ENCODE peak calls at places on chromosome 19, in six cellular contexts. V is IMR-90, U is A549, H is GM12878, S is HepG2, D is K562. Y is an unnamed sample.

GRCh38 chr19:58374200-58374599 is 6.6 kb downstream of the ZNF837 start:
- DNase-seq in V (peak; percentile 32), U (no peak), H (no peak), S (no peak), D (no peak), Y (no peak)

GRCh38 chr19:33685541-33685940 is 63.8 kb downstream of the CHST8 start:
- DNase-seq in V (no peak), U (no peak), H (no peak), S (no peak), D (no peak), Y (no peak)

GRCh38 chr19:33052352-33052972 is 12.2 kb downstream of the RHPN2 start:
- DNase-seq in V (peak; percentile 54), U (peak; percentile 66), H (no peak), S (peak; percentile 60), D (no peak), Y (no peak)

GRCh38 chr19:33699754-33700407 is 78.1 kb downstream of the CHST8 start:
- DNase-seq in V (no peak), U (no peak), H (no peak), S (no peak), D (no peak), Y (no peak)

GRCh38 chr19:29576761-29577661 is 29.1 kb upstream of the POP4 start:
- DNase-seq in V (peak; percentile 47), U (no peak), H (peak; percentile 34), S (no peak), D (no peak), Y (no peak)

GRCh38 chr19:51716925-51717324 is 6.9 kb downstream of the HAS1 start:
- DNase-seq in V (no peak), U (no peak), H (no peak), S (no peak), D (no peak), Y (no peak)

GRCh38 chr19:46725859-46726393 is 9.0 kb upstream of the PRKD2 start:
- DNase-seq in V (no peak), U (no peak), H (no peak), S (no peak), D (no peak), Y (no peak)

GRCh38 chr19:32196690-32197420 is 148.6 kb upstream of the ZNF507 start:
- DNase-seq in V (no peak), U (no peak), H (no peak), S (no peak), D (no peak), Y (no peak)

GRCh38 chr19:54391589-54392061 is 23.6 kb upstream of the TTYH1 start:
- DNase-seq in V (no peak), U (peak; percentile 41), H (no peak), S (peak; percentile 21), D (no peak), Y (no peak)

GRCh38 chr19:3132971-3133792 is 2.7 kb upstream of the GNA15 start:
- DNase-seq in V (peak; percentile 21), U (no peak), H (peak; percentile 85), S (no peak), D (peak; percentile 74), Y (no peak)

GRCh38 chr19:29277107-29277506 is 64.2 kb upstream of the UQCRFS1 start:
- DNase-seq in V (no peak), U (peak; percentile 52), H (peak; percentile 19), S (no peak), D (no peak), Y (no peak)

GRCh38 chr19:5115771-5116202 is 146.9 kb downstream of the KDM4B start:
- DNase-seq in V (peak; percentile 17), U (no peak), H (no peak), S (peak; percentile 66), D (no peak), Y (no peak)

GRCh38 chr19:19997656-19998268 is 41.5 kb downstream of the ZNF682 start:
- DNase-seq in V (no peak), U (no peak), H (no peak), S (no peak), D (peak; percentile 17), Y (peak; percentile 6)

GRCh38 chr19:40284501-40285352 is at the start of gene AKT2:
- DNase-seq in V (peak; percentile 47), U (no peak), H (peak; percentile 48), S (no peak), D (peak; percentile 95), Y (peak; percentile 76)

GRCh38 chr19:6842871-6843607 is 44.3 kb upstream of the ADGRE1 start:
- DNase-seq in V (no peak), U (no peak), H (no peak), S (no peak), D (no peak), Y (no peak)

GRCh38 chr19:51637362-51637978 is 7.3 kb upstream of the SIGLEC5 start:
- DNase-seq in V (no peak), U (peak; percentile 31), H (no peak), S (peak; percentile 33), D (peak; percentile 57), Y (peak; percentile 18)

GRCh38 chr19:28313633-28314032 is 899.3 kb downstream of the UQCRFS1 start:
- DNase-seq in V (peak; percentile 17), U (no peak), H (no peak), S (no peak), D (no peak), Y (no peak)

GRCh38 chr19:43777163-43777700 is 3.5 kb downstream of the KCNN4 start:
- DNase-seq in V (peak; percentile 36), U (no peak), H (no peak), S (no peak), D (peak; percentile 39), Y (no peak)

GRCh38 chr19:41957838-41958366 is 1.2 kb downstream of the RABAC1 start:
- DNase-seq in V (peak; percentile 83), U (peak; percentile 96), H (no peak), S (peak; percentile 81), D (peak; percentile 87), Y (peak; percentile 80)

GRCh38 chr19:23554548-23554947 is 132.5 kb downstream of the ZNF675 start:
- DNase-seq in V (no peak), U (no peak), H (no peak), S (no peak), D (no peak), Y (no peak)

GRCh38 chr19:13795595-13796300 is 505 bp downstream of the ZSWIM4 start:
- DNase-seq in V (peak; percentile 28), U (peak; percentile 23), H (no peak), S (no peak), D (peak; percentile 73), Y (no peak)

GRCh38 chr19:13799669-13800068 is 4.4 kb downstream of the ZSWIM4 start:
- DNase-seq in V (no peak), U (no peak), H (no peak), S (no peak), D (no peak), Y (no peak)

GRCh38 chr19:13797058-13797440 is 1.8 kb downstream of the ZSWIM4 start:
- DNase-seq in V (no peak), U (no peak), H (no peak), S (no peak), D (no peak), Y (no peak)

GRCh38 chr19:13796301-13797057 is 1.2 kb downstream of the ZSWIM4 start:
- DNase-seq in V (peak; percentile 98), U (peak; percentile 87), H (no peak), S (peak; percentile 23), D (no peak), Y (no peak)

GRCh38 chr19:13797870-13798269 is 2.6 kb downstream of the ZSWIM4 start:
- DNase-seq in V (peak; percentile 71), U (peak; percentile 59), H (no peak), S (no peak), D (no peak), Y (no peak)
- TF ChIP-seq BHLHE40 in V (no peak), U (no peak), H (no peak), S (no peak), D (no peak), Y (no peak)

DNA sequence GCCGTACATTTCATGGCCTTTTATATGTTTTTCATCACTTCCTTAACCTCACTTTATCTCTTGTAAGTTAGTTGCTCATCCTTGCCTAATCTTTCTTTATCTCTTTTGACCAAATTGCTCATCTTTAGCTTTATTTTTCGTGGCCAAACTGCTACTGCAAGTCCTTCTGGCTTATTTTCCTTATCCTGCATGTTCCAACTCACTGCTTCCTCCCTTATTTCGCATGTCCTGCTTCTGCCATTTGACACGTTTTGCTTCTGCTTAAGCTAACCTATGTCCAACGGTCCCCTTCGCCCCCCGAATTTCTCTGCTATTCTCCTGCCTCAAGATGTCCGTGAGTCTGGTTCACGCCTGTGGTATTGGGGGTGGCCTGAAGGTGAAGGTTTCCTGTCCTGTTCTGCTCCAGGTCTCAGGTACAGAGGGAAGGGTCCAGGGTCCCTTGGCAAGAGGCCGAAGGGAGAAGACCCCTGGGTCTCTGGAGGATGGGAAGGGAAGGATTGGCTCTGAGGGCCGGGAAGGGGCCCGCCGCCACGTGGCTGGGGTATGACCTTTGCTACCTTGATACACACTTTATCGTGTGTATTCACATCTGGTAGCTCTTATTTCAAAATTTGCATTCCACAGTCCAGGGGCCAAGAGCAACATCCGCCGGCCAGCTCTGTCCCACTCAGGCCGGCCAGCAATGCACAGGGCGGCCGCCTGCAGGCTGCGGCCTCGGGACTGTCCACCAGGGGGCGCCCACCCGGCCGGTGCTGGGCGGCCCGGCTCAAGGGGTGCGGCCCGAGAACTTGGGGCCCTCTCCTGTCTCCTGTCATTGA is 2.9 kb upstream of the C19orf85 start:
- DNase-seq in V (peak; percentile 65), U (peak; percentile 48), H (no peak), S (peak; percentile 69), D (peak; percentile 81), Y (peak; percentile 72)
- TF ChIP-seq BHLHE40 in V (no peak), U (no peak), H (peak; percentile 24), S (no peak), D (no peak), Y (no peak)

DNA sequence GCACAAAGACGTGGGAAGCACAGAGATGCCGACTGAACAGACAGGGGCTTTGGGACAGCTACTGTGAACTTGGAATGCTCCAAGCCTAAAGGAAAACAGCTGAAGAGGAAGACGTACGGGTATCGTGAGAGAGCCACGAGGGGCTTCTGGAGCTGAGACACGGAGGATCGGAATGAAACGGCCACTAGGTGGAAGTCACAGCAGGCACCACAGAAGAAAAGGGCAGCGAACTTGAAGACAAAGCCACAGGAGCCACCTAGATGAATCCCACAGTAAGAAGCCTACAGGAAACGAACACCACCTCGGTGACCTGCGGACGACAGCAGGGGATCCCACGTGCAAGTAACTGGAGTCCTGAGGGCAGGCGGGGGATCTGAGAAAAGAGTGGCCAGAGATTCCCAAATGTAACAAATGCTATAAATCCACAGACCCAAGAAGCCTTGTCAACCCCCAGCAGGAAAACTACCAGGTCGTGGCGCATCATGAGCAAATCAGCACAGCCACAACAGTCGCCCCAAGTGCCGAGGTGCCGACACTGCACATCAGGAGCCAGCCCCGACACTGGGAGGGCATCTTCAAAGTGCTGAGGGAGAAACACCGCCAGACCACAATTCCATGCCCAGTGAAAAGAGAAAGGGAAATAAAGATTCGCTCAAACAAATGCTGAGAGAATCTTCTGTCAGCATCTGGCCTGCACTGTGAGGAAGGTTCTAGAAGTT is 39.3 kb upstream of the ISYNA1 start:
- DNase-seq in V (no peak), U (peak; percentile 35), H (no peak), S (no peak), D (no peak), Y (no peak)
- TF ChIP-seq BHLHE40 in V (no peak), U (no peak), H (no peak), S (no peak), D (no peak), Y (no peak)

GRCh38 chr19:21850636-21851255 is 14.8 kb upstream of the ZNF43 start:
- DNase-seq in V (no peak), U (no peak), H (no peak), S (no peak), D (no peak), Y (no peak)
- TF ChIP-seq BHLHE40 in V (no peak), U (no peak), H (no peak), S (no peak), D (no peak), Y (no peak)

GRCh38 chr19:48333467-48334384 is 8.4 kb downstream of the EMP3 start:
- DNase-seq in V (peak; percentile 91), U (peak; percentile 98), H (peak; percentile 82), S (no peak), D (peak; percentile 92), Y (peak; percentile 90)
- TF ChIP-seq BHLHE40 in V (no peak), U (no peak), H (peak; percentile 79), S (no peak), D (peak; percentile 74), Y (no peak)

Y was measured in HEK293T.